ENCODE peak calls at places on chromosome 18, in eight cellular contexts. K, P, B, H, Z, G, A and T are unnamed samples. For H3K4me1 and H3K9me3, the result is how much of the 10 kb centered on the place peaks cover.

GRCh38 chr18:72823345-72823744 is 44.4 kb downstream of the NETO1 start:
- DNase-seq in K (no peak), P (no peak), B (no peak), H (no peak), Z (no peak), G (no peak), A (no peak), T (no peak)

GRCh38 chr18:31241900-31242409 is 76.0 kb upstream of the DSG1 start:
- DNase-seq in K (no peak), P (peak), B (peak), H (peak), Z (no peak), G (peak), A (no peak), T (peak)

GRCh38 chr18:60018801-60019462 is 119.1 kb downstream of the PMAIP1 start:
- DNase-seq in K (no peak), P (no peak), B (no peak), H (no peak), Z (no peak), G (no peak), A (no peak), T (no peak)

GRCh38 chr18:68447286-68447685 is 267.6 kb downstream of the TMX3 start:
- DNase-seq in K (no peak), P (no peak), B (no peak), H (no peak), Z (no peak), G (no peak), A (no peak), T (no peak)

GRCh38 chr18:75203456-75204261 is 5.3 kb downstream of the PTGR3 start:
- DNase-seq in K (no peak), P (no peak), B (peak), H (no peak), Z (no peak), G (no peak), A (no peak), T (no peak)

GRCh38 chr18:57533399-57533884 is 53.1 kb downstream of the FECH start:
- DNase-seq in K (no peak), P (no peak), B (no peak), H (no peak), Z (no peak), G (peak), A (no peak), T (no peak)

GRCh38 chr18:44897445-44898215 is 216.9 kb downstream of the SETBP1 start:
- DNase-seq in K (no peak), P (no peak), B (no peak), H (no peak), Z (no peak), G (no peak), A (no peak), T (no peak)

GRCh38 chr18:63823516-63824219 is 48.5 kb downstream of the SERPINB7 start:
- DNase-seq in K (peak), P (peak), B (peak), H (peak), Z (peak), G (peak), A (no peak), T (no peak)

GRCh38 chr18:58353581-58353980 is 275.3 kb downstream of the ALPK2 start:
- DNase-seq in K (no peak), P (no peak), B (no peak), H (no peak), Z (no peak), G (no peak), A (no peak), T (no peak)

GRCh38 chr18:75548353-75548752 is 120.8 kb upstream of the SMIM21 start:
- DNase-seq in K (peak), P (no peak), B (no peak), H (no peak), Z (no peak), G (peak), A (no peak), T (no peak)

GRCh38 chr18:37161491-37161890 is 332.6 kb downstream of the KIAA1328 start:
- DNase-seq in K (no peak), P (no peak), B (no peak), H (no peak), Z (no peak), G (no peak), A (no peak), T (no peak)

GRCh38 chr18:28407681-28408080 is 230.8 kb upstream of the CDH2 start:
- DNase-seq in K (no peak), P (no peak), B (no peak), H (no peak), Z (no peak), G (no peak), A (no peak), T (no peak)

GRCh38 chr18:22471546-22472131 is 53.9 kb upstream of the CTAGE1 start:
- DNase-seq in K (no peak), P (no peak), B (no peak), H (no peak), Z (no peak), G (no peak), A (no peak), T (peak)

GRCh38 chr18:34880882-34881852 is 160.0 kb upstream of the MAPRE2 start:
- DNase-seq in K (no peak), P (no peak), B (no peak), H (no peak), Z (no peak), G (no peak), A (no peak), T (no peak)

GRCh38 chr18:78939105-78939504 is 40.5 kb upstream of the SALL3 start:
- DNase-seq in K (no peak), P (no peak), B (no peak), H (no peak), Z (no peak), G (no peak), A (no peak), T (no peak)

GRCh38 chr18:52392160-52392559 is 52.2 kb downstream of the DCC start:
- DNase-seq in K (no peak), P (no peak), B (no peak), H (no peak), Z (no peak), G (no peak), A (no peak), T (no peak)

GRCh38 chr18:46899274-46899948 is 17.9 kb downstream of the PIAS2 start:
- DNase-seq in K (no peak), P (no peak), B (no peak), H (no peak), Z (no peak), G (peak), A (no peak), T (no peak)

GRCh38 chr18:46596119-46596518 is 60.9 kb downstream of the LOXHD1 start:
- DNase-seq in K (no peak), P (no peak), B (no peak), H (no peak), Z (no peak), G (no peak), A (no peak), T (no peak)

GRCh38 chr18:46388295-46388694 is 268.7 kb downstream of the LOXHD1 start:
- DNase-seq in K (no peak), P (no peak), B (no peak), H (no peak), Z (no peak), G (no peak), A (no peak), T (no peak)

GRCh38 chr18:2848879-2849254 is 2.1 kb downstream of the EMILIN2 start:
- DNase-seq in K (no peak), P (no peak), B (no peak), H (no peak), Z (no peak), G (no peak), A (no peak), T (no peak)

GRCh38 chr18:2846241-2846637 is 567 bp upstream of the EMILIN2 start:
- DNase-seq in K (no peak), P (no peak), B (peak), H (no peak), Z (peak), G (peak), A (no peak), T (peak)

GRCh38 chr18:2847341-2848144 is 737 bp downstream of the EMILIN2 start:
- DNase-seq in K (no peak), P (peak), B (peak), H (no peak), Z (peak), G (peak), A (peak), T (no peak)

GRCh38 chr18:2846638-2847340 is at the start of gene EMILIN2:
- DNase-seq in K (peak), P (peak), B (peak), H (peak), Z (peak), G (peak), A (peak), T (peak)

DNA sequence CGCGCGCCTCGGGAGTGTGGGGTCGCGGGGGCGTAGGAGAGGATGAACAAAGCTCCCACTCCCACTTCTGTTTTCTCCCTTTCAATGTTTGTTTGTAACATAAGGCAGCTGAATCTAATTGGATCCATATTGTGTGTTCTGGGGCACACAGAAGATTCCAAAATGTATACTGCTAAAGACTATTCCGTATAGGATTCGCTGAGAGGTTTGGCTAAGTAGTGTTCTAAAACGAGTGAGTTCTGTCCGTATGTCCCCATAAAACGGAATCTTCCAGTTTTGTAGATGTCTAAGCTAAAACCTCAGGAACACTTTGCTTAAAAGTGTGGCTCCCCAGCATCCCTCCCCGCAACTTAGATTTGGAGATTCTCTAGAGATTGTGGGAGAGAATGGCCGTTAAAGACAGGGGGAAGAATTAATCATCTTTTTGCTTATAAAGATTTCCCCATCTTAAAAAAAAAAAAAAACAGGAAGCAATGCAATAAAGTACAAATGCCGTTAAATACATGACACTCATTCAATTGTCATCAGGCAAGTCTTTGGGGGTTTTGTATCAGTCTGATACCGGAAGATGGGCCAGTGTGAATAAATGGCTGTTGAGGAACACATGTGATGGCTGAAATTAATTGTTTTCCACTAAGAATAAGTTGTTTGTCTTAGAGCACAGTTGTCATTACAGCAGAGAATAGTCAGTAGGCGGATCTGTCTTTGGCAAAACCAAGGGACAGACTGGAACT is 1.5 kb downstream of the EMILIN2 start:
- DNase-seq in K (no peak), P (no peak), B (no peak), H (no peak), Z (no peak), G (no peak), A (no peak), T (no peak)
- H3K4me3 ChIP-seq in K (no peak), P (peak), B (peak), H (peak), Z (peak), G (peak), A (peak), T (peak)

GRCh38 chr18:62738638-62739037 is 23.3 kb downstream of the PHLPP1 start:
- DNase-seq in K (no peak), P (no peak), B (no peak), H (no peak), Z (no peak), G (no peak), A (no peak), T (no peak)

GRCh38 chr18:62744076-62744705 is 28.9 kb downstream of the PHLPP1 start:
- DNase-seq in K (no peak), P (no peak), B (no peak), H (no peak), Z (no peak), G (no peak), A (no peak), T (no peak)

GRCh38 chr18:62739911-62740310 is 24.6 kb downstream of the PHLPP1 start:
- DNase-seq in K (no peak), P (no peak), B (no peak), H (no peak), Z (no peak), G (no peak), A (no peak), T (peak)

GRCh38 chr18:62741584-62741983 is 26.2 kb downstream of the PHLPP1 start:
- DNase-seq in K (no peak), P (no peak), B (no peak), H (no peak), Z (no peak), G (no peak), A (no peak), T (no peak)

GRCh38 chr18:62741118-62741566 is 25.8 kb downstream of the PHLPP1 start:
- DNase-seq in K (no peak), P (peak), B (peak), H (peak), Z (no peak), G (no peak), A (no peak), T (peak)
- H3K4me1 ChIP-seq in K (under half), P (under half), B (under half), H (half or more), Z (under half), G (half or more), A (under half), T (under half)

GRCh38 chr18:56085561-56085960 is 497.6 kb upstream of the TCF4 start:
- DNase-seq in K (no peak), P (no peak), B (no peak), H (peak), Z (no peak), G (no peak), A (no peak), T (no peak)
- H3K9me3 ChIP-seq in K (under half), P (under half), B (under half), H (under half), Z (under half), G (under half), A (under half), T (under half)

GRCh38 chr18:55096261-55097026 is 137.2 kb upstream of the CCDC68 start:
- DNase-seq in K (no peak), P (no peak), B (peak), H (peak), Z (no peak), G (peak), A (no peak), T (peak)
- H3K4me3 ChIP-seq in K (no peak), P (no peak), B (no peak), H (no peak), Z (no peak), G (no peak), A (no peak), T (no peak)

DNA sequence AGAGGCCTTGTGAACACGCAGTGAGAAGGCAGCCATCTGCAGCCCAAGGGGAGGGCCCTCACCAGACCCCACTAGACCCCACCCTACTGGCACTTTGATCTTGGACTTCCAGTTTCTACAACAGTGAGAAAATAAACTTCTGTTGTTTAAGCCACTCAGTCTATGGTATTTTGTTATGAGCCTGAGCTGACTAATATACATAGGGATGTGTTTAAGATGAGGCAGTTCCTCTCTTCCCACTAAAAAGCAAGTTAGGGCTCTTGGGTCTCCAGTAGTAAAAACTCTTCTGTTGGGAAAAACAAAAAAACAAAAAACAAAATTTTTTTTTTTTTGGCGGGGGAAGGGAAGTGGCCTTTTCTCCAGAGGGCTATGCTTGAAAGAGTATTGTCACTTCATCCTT is 233.2 kb upstream of the SMAD7 start:
- DNase-seq in K (no peak), P (no peak), B (no peak), H (no peak), Z (no peak), G (peak), A (no peak), T (no peak)
- H3K4me1 ChIP-seq in K (under half), P (under half), B (under half), H (under half), Z (under half), G (under half), A (under half), T (under half)